ENCODE peak calls at places on chromosomes 13 and 19, in nine cellular contexts. One of them, this sample, is unnamed.

GRCh38 chr19:8307400-8307964 is 676 bp downstream of the CD320 start:
- DNase-seq in IMR-90: no peak
- DNase-seq in A549: no peak
- DNase-seq in transverse colon: peak; percentile 24
- DNase-seq in GM12878: no peak
- DNase-seq in breast epithelium: peak; percentile 17
- DNase-seq in body of pancreas: no peak
- DNase-seq in HCT116: no peak
- DNase-seq in gastrocnemius medialis: no peak
- DNase-seq in this sample: no peak

GRCh38 chr19:1457031-1457739 is 7.3 kb downstream of the APC2 start:
- DNase-seq in HCT116: no peak
- DNase-seq in GM12878: no peak
- DNase-seq in body of pancreas: no peak
- DNase-seq in transverse colon: no peak
- DNase-seq in IMR-90: no peak
- DNase-seq in breast epithelium: no peak
- DNase-seq in A549: no peak
- DNase-seq in gastrocnemius medialis: no peak
- DNase-seq in this sample: no peak

GRCh38 chr13:95644611-95645052 is at the start of gene DZIP1:
- DNase-seq in breast epithelium: peak; percentile 37
- DNase-seq in A549: peak; percentile 52
- DNase-seq in GM12878: no peak
- DNase-seq in transverse colon: peak; percentile 65
- DNase-seq in IMR-90: peak; percentile 83
- DNase-seq in HCT116: no peak
- DNase-seq in gastrocnemius medialis: peak; percentile 28
- DNase-seq in body of pancreas: peak; percentile 74
- DNase-seq in this sample: no peak

GRCh38 chr13:110442946-110443632 is 118.4 kb downstream of the RAB20 start:
- DNase-seq in HCT116: no peak
- DNase-seq in transverse colon: no peak
- DNase-seq in body of pancreas: no peak
- DNase-seq in breast epithelium: no peak
- DNase-seq in GM12878: no peak
- DNase-seq in gastrocnemius medialis: no peak
- DNase-seq in IMR-90: peak; percentile 75
- DNase-seq in A549: no peak
- DNase-seq in this sample: no peak

GRCh38 chr13:20127563-20128458 is 33.0 kb downstream of the GJA3 start:
- DNase-seq in transverse colon: peak; percentile 77
- DNase-seq in A549: peak; percentile 21
- DNase-seq in HCT116: no peak
- DNase-seq in GM12878: no peak
- DNase-seq in breast epithelium: peak; percentile 25
- DNase-seq in IMR-90: peak; percentile 16
- DNase-seq in gastrocnemius medialis: peak; percentile 47
- DNase-seq in body of pancreas: peak; percentile 75
- DNase-seq in this sample: no peak

GRCh38 chr19:31269425-31270127 is 79.7 kb downstream of the TSHZ3 start:
- DNase-seq in A549: no peak
- DNase-seq in HCT116: no peak
- DNase-seq in IMR-90: peak; percentile 34
- DNase-seq in gastrocnemius medialis: no peak
- DNase-seq in body of pancreas: no peak
- DNase-seq in breast epithelium: no peak
- DNase-seq in transverse colon: no peak
- DNase-seq in GM12878: no peak
- DNase-seq in this sample: no peak

GRCh38 chr13:113854238-113855011 is 9.5 kb downstream of the GAS6 start:
- DNase-seq in transverse colon: no peak
- DNase-seq in GM12878: no peak
- DNase-seq in A549: no peak
- DNase-seq in body of pancreas: peak; percentile 13
- DNase-seq in IMR-90: peak; percentile 81
- DNase-seq in HCT116: no peak
- DNase-seq in breast epithelium: peak; percentile 19
- DNase-seq in gastrocnemius medialis: no peak
- DNase-seq in this sample: no peak

GRCh38 chr13:75788494-75788991 is 152.4 kb downstream of the LMO7 start:
- DNase-seq in breast epithelium: no peak
- DNase-seq in body of pancreas: no peak
- DNase-seq in gastrocnemius medialis: peak; percentile 75
- DNase-seq in A549: no peak
- DNase-seq in HCT116: no peak
- DNase-seq in transverse colon: peak; percentile 66
- DNase-seq in GM12878: no peak
- DNase-seq in IMR-90: peak; percentile 96
- DNase-seq in this sample: no peak

GRCh38 chr19:4379383-4380253 is 20.7 kb downstream of the SH3GL1 start:
- DNase-seq in HCT116: no peak
- DNase-seq in breast epithelium: peak; percentile 91
- DNase-seq in A549: peak; percentile 27
- DNase-seq in body of pancreas: peak; percentile 90
- DNase-seq in GM12878: peak; percentile 69
- DNase-seq in transverse colon: no peak
- DNase-seq in IMR-90: peak; percentile 59
- DNase-seq in gastrocnemius medialis: peak; percentile 82
- DNase-seq in this sample: no peak

GRCh38 chr13:44230071-44230470 is 143.6 kb upstream of the SERP2 start:
- DNase-seq in gastrocnemius medialis: no peak
- DNase-seq in breast epithelium: no peak
- DNase-seq in A549: no peak
- DNase-seq in GM12878: no peak
- DNase-seq in transverse colon: no peak
- DNase-seq in IMR-90: peak; percentile 77
- DNase-seq in HCT116: no peak
- DNase-seq in body of pancreas: no peak
- DNase-seq in this sample: no peak

GRCh38 chr19:45104658-45105384 is 11.8 kb downstream of the PPP1R37 start:
- DNase-seq in breast epithelium: no peak
- DNase-seq in body of pancreas: no peak
- DNase-seq in GM12878: no peak
- DNase-seq in A549: no peak
- DNase-seq in HCT116: no peak
- DNase-seq in transverse colon: no peak
- DNase-seq in gastrocnemius medialis: no peak
- DNase-seq in IMR-90: no peak
- DNase-seq in this sample: no peak

GRCh38 chr19:33000510-33000909 is 28.5 kb downstream of the FAAP24 start:
- DNase-seq in gastrocnemius medialis: no peak
- DNase-seq in breast epithelium: no peak
- DNase-seq in body of pancreas: no peak
- DNase-seq in transverse colon: no peak
- DNase-seq in A549: no peak
- DNase-seq in HCT116: no peak
- DNase-seq in IMR-90: no peak
- DNase-seq in GM12878: no peak
- DNase-seq in this sample: no peak

GRCh38 chr19:16541526-16542044 is 652 bp downstream of the CHERP start:
- DNase-seq in IMR-90: peak; percentile 11
- DNase-seq in gastrocnemius medialis: no peak
- DNase-seq in A549: no peak
- DNase-seq in breast epithelium: no peak
- DNase-seq in GM12878: no peak
- DNase-seq in body of pancreas: no peak
- DNase-seq in transverse colon: no peak
- DNase-seq in HCT116: no peak
- DNase-seq in this sample: no peak

GRCh38 chr13:50951366-50951765 is 41.8 kb downstream of the RNASEH2B start:
- DNase-seq in GM12878: no peak
- DNase-seq in gastrocnemius medialis: no peak
- DNase-seq in IMR-90: peak; percentile 47
- DNase-seq in body of pancreas: no peak
- DNase-seq in A549: no peak
- DNase-seq in breast epithelium: no peak
- DNase-seq in transverse colon: no peak
- DNase-seq in HCT116: no peak
- DNase-seq in this sample: no peak

GRCh38 chr13:51997641-51998330 is 13.5 kb downstream of the ATP7B start:
- DNase-seq in HCT116: no peak
- DNase-seq in gastrocnemius medialis: no peak
- DNase-seq in body of pancreas: no peak
- DNase-seq in A549: no peak
- DNase-seq in IMR-90: no peak
- DNase-seq in transverse colon: no peak
- DNase-seq in GM12878: no peak
- DNase-seq in breast epithelium: no peak
- DNase-seq in this sample: no peak

GRCh38 chr19:44280916-44281315 is 21.2 kb downstream of the ZNF233 start:
- DNase-seq in GM12878: no peak
- DNase-seq in A549: no peak
- DNase-seq in HCT116: no peak
- DNase-seq in body of pancreas: no peak
- DNase-seq in gastrocnemius medialis: no peak
- DNase-seq in IMR-90: no peak
- DNase-seq in breast epithelium: no peak
- DNase-seq in transverse colon: no peak
- DNase-seq in this sample: no peak

GRCh38 chr19:35264281-35265125 is 4.3 kb upstream of the USF2 start:
- DNase-seq in gastrocnemius medialis: no peak
- DNase-seq in A549: no peak
- DNase-seq in breast epithelium: peak; percentile 14
- DNase-seq in IMR-90: no peak
- DNase-seq in transverse colon: peak; percentile 6
- DNase-seq in HCT116: no peak
- DNase-seq in body of pancreas: peak; percentile 11
- DNase-seq in GM12878: no peak
- DNase-seq in this sample: peak; percentile 85

GRCh38 chr19:29662604-29663404 is 2.5 kb upstream of the PLEKHF1 start:
- DNase-seq in A549: no peak
- DNase-seq in GM12878: no peak
- DNase-seq in breast epithelium: peak; percentile 68
- DNase-seq in transverse colon: peak; percentile 52
- DNase-seq in body of pancreas: peak; percentile 60
- DNase-seq in gastrocnemius medialis: no peak
- DNase-seq in IMR-90: peak; percentile 94
- DNase-seq in HCT116: no peak
- DNase-seq in this sample: peak; percentile 97

DNA sequence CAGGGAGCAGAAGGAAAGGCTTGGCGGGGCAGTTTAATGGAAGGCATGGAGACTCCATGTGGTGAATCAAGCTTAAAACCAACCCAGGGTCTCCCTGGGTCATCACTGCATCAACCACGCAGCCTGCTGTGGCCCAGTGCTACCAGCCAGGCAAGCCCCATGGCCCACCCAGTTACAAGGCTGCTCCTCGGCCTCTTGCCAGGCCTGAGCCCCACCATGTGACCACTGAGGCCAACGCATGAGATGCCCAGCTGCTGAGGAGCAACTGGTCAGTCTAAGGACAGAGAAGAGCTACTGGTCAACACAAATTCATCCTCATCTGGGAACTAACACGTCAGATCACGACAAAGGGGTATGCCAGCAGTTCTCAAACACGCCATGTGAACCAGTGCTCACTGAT is 15.4 kb upstream of the KPTN start:
- DNase-seq in breast epithelium: no peak
- DNase-seq in IMR-90: no peak
- DNase-seq in A549: no peak
- DNase-seq in transverse colon: no peak
- DNase-seq in gastrocnemius medialis: no peak
- DNase-seq in body of pancreas: no peak
- DNase-seq in HCT116: no peak
- DNase-seq in GM12878: no peak
- DNase-seq in this sample: no peak
- H3K4me3 ChIP-seq in breast epithelium: no peak overlapping the region
- H3K4me3 ChIP-seq in IMR-90: no peak overlapping the region
- H3K4me3 ChIP-seq in A549: no peak overlapping the region
- H3K4me3 ChIP-seq in transverse colon: no peak overlapping the region
- H3K4me3 ChIP-seq in gastrocnemius medialis: no peak overlapping the region
- H3K4me3 ChIP-seq in body of pancreas: no peak overlapping the region
- H3K4me3 ChIP-seq in HCT116: no peak overlapping the region
- H3K4me3 ChIP-seq in GM12878: no peak overlapping the region
- H3K4me3 ChIP-seq in this sample: no peak overlapping the region

GRCh38 chr13:74200081-74200480 is 65.9 kb upstream of the KLF12 start:
- DNase-seq in body of pancreas: no peak
- DNase-seq in A549: no peak
- DNase-seq in GM12878: no peak
- DNase-seq in gastrocnemius medialis: no peak
- DNase-seq in HCT116: no peak
- DNase-seq in IMR-90: peak; percentile 86
- DNase-seq in transverse colon: no peak
- DNase-seq in breast epithelium: no peak
- DNase-seq in this sample: no peak
- TF ChIP-seq POLR2A in body of pancreas: no peak
- TF ChIP-seq POLR2A in A549: no peak
- TF ChIP-seq POLR2A in GM12878: no peak
- TF ChIP-seq POLR2A in gastrocnemius medialis: no peak
- TF ChIP-seq POLR2A in HCT116: no peak
- TF ChIP-seq POLR2A in IMR-90: no peak
- TF ChIP-seq POLR2A in transverse colon: no peak
- TF ChIP-seq POLR2A in breast epithelium: no peak
- TF ChIP-seq POLR2A in this sample: no peak

GRCh38 chr13:46490129-46490528 is 62.8 kb upstream of the LRCH1 start:
- DNase-seq in breast epithelium: no peak
- DNase-seq in body of pancreas: no peak
- DNase-seq in IMR-90: no peak
- DNase-seq in transverse colon: no peak
- DNase-seq in HCT116: no peak
- DNase-seq in GM12878: no peak
- DNase-seq in gastrocnemius medialis: no peak
- DNase-seq in A549: no peak
- DNase-seq in this sample: no peak
- H3K27ac ChIP-seq in breast epithelium: peak overlapping the region; percentile 49
- H3K27ac ChIP-seq in body of pancreas: no peak overlapping the region
- H3K27ac ChIP-seq in IMR-90: no peak overlapping the region
- H3K27ac ChIP-seq in transverse colon: no peak overlapping the region
- H3K27ac ChIP-seq in HCT116: no peak overlapping the region
- H3K27ac ChIP-seq in GM12878: no peak overlapping the region
- H3K27ac ChIP-seq in gastrocnemius medialis: no peak overlapping the region
- H3K27ac ChIP-seq in A549: no peak overlapping the region
- H3K27ac ChIP-seq in this sample: peak overlapping the region; percentile 69

DNA sequence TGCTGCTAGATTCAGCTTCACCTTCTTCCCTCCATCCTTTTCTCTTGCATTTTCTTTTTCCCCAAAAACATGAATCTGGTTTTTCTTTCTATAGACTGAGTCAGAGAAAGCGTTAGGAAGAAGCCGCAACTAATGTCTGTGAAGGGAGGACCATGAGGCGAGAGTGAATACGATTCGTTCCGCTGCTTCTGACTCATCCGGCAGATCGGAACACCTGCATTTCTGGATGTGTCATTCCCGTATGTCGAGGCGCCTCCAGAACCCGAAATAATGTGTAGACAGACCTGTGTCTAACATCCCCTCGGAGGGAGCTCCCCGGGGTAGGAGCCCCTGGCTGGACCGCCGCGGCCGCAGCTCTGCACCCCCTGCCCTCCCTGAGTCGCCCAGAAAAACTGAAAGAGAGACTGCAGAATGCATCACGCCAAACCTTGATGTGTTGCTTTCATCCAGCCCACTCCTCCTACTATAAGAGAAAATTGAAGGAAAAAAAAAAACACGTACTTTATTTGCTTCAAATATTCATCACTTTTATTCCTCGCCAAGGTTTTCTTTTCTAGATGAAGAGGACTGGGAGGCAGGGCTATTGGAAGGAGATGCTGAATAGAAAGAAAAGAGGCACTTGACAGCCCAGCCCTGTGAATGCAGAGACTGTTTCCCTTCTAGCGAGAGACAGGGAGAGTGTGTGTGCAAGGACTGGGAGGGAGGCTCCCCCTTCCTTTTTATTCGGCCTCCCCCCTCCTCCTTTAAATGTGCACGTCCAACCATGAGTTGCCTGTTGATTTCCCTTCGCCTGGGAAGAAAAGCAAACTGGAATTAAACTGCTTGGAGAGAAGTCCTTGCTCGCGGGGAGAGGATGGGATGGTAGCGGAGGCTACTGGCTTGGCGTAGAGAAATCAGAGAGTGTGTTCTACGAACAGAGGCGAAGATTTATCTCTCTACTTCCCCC is 610 bp upstream of the PCDH17 start:
- DNase-seq in gastrocnemius medialis: no peak
- DNase-seq in breast epithelium: no peak
- DNase-seq in HCT116: no peak
- DNase-seq in transverse colon: no peak
- DNase-seq in body of pancreas: no peak
- DNase-seq in GM12878: no peak
- DNase-seq in IMR-90: no peak
- DNase-seq in A549: no peak
- DNase-seq in this sample: no peak
- H3K4me3 ChIP-seq in gastrocnemius medialis: peak overlapping the region; percentile 54
- H3K4me3 ChIP-seq in breast epithelium: peak overlapping the region; percentile 50
- H3K4me3 ChIP-seq in HCT116: no peak overlapping the region
- H3K4me3 ChIP-seq in transverse colon: no peak overlapping the region
- H3K4me3 ChIP-seq in body of pancreas: peak overlapping the region; percentile 24
- H3K4me3 ChIP-seq in GM12878: no peak overlapping the region
- H3K4me3 ChIP-seq in IMR-90: peak overlapping the region; percentile 44
- H3K4me3 ChIP-seq in A549: peak overlapping the region; percentile 32
- H3K4me3 ChIP-seq in this sample: peak overlapping the region; percentile 46